ENCODE peak calls at places on chromosomes 6 and 20, in six cellular contexts. T is transverse colon; M is CD4-positive, CD25-positive, alpha-beta regulatory T cell; R is effector memory CD4-positive, alpha-beta T cell; U is thoracic aorta; N is left lung. G is an unnamed sample.

GRCh38 chr20:7723284-7723683 is 217.0 kb downstream of the HAO1 start:
- DNase-seq in N (no peak), R (no peak), U (no peak), M (no peak), T (no peak), G (no peak)

GRCh38 chr6:166752097-166752496 is 125.0 kb upstream of the RPS6KA2 start:
- DNase-seq in N (no peak), R (no peak), M (no peak), U (no peak), T (no peak), G (no peak)

GRCh38 chr6:26421259-26422144 is 18.8 kb upstream of the BTN3A3 start:
- DNase-seq in R (peak; percentile 45), M (peak; percentile 79), U (peak; percentile 29), N (peak; percentile 91), T (peak; percentile 74), G (peak; percentile 80)

GRCh38 chr6:156777866-156778614 is 862 bp downstream of the ARID1B start:
- DNase-seq in U (no peak), M (peak; percentile 73), N (peak; percentile 95), T (peak; percentile 47), R (peak; percentile 50), G (peak; percentile 51)

GRCh38 chr20:17615645-17616479 is 46.0 kb downstream of the DSTN start:
- DNase-seq in U (no peak), T (peak; percentile 10), N (peak; percentile 73), M (no peak), R (no peak), G (peak; percentile 27)

GRCh38 chr6:142737368-142738060 is 207.5 kb downstream of the HIVEP2 start:
- DNase-seq in R (no peak), N (no peak), T (no peak), U (no peak), M (no peak), G (no peak)

GRCh38 chr6:39388526-39389371 is 66.2 kb upstream of the KCNK16 start:
- DNase-seq in N (no peak), M (no peak), T (no peak), U (no peak), R (no peak), G (no peak)

GRCh38 chr20:40416274-40416673 is 272.8 kb downstream of the MAFB start:
- DNase-seq in U (no peak), N (no peak), M (no peak), T (no peak), R (no peak), G (peak; percentile 63)

GRCh38 chr20:44402391-44403193 is 47.1 kb downstream of the HNF4A start:
- DNase-seq in U (no peak), T (peak; percentile 40), N (no peak), M (no peak), R (no peak), G (peak; percentile 68)

GRCh38 chr20:16974855-16975162 is 226.7 kb downstream of the OTOR start:
- DNase-seq in R (no peak), T (no peak), U (no peak), M (no peak), N (peak; percentile 64), G (no peak)

GRCh38 chr20:59657459-59658046 is 53.2 kb downstream of the PHACTR3 start:
- DNase-seq in T (no peak), R (no peak), M (no peak), U (no peak), N (no peak), G (no peak)

GRCh38 chr6:96775727-96776400 is 61.4 kb downstream of the GPR63 start:
- DNase-seq in N (no peak), U (no peak), R (no peak), M (no peak), T (no peak), G (no peak)

GRCh38 chr6:71621918-71622519 is 264.3 kb upstream of the RIMS1 start:
- DNase-seq in M (no peak), T (no peak), R (no peak), N (no peak), U (no peak), G (no peak)

GRCh38 chr20:38604873-38605303 is 3.3 kb downstream of the ARHGAP40 start:
- DNase-seq in R (no peak), M (no peak), T (no peak), N (no peak), U (no peak), G (no peak)

GRCh38 chr20:35344354-35344837 is 52.2 kb upstream of the FAM83C start:
- DNase-seq in T (peak; percentile 65), U (no peak), N (no peak), M (no peak), R (no peak), G (peak; percentile 69)

GRCh38 chr20:17867546-17867945 is 101.0 kb downstream of the SNX5 start:
- DNase-seq in T (no peak), R (no peak), U (no peak), M (no peak), N (no peak), G (no peak)

GRCh38 chr20:58854638-58855471 is 2.3 kb downstream of the GNAS start:
- DNase-seq in M (no peak), T (no peak), U (no peak), N (peak; percentile 55), R (no peak), G (no peak)

GRCh38 chr6:121971886-121972285 is 427.6 kb upstream of the HSF2 start:
- DNase-seq in T (no peak), N (no peak), R (no peak), U (no peak), M (no peak), G (no peak)

GRCh38 chr6:117008618-117009017 is 131.6 kb downstream of the RFX6 start:
- DNase-seq in N (no peak), U (no peak), M (no peak), R (no peak), T (no peak), G (no peak)

GRCh38 chr6:127300411-127300810 is 33.7 kb downstream of the RNF146 start:
- DNase-seq in N (no peak), U (no peak), R (no peak), M (no peak), T (no peak), G (no peak)

GRCh38 chr6:108592371-108593337 is 31.9 kb downstream of the FOXO3 start:
- DNase-seq in U (no peak), T (peak; percentile 70), N (no peak), M (peak; percentile 47), R (peak; percentile 33), G (peak; percentile 40)

GRCh38 chr20:52518735-52519134 is 327.2 kb upstream of the ZFP64 start:
- DNase-seq in R (no peak), M (no peak), N (no peak), U (no peak), T (no peak), G (no peak)

GRCh38 chr6:90098025-90098474 is 198.6 kb downstream of the BACH2 start:
- DNase-seq in M (peak; percentile 68), T (peak; percentile 19), R (no peak), U (peak; percentile 79), N (no peak), G (no peak)

GRCh38 chr6:57173886-57174510 is 1.9 kb downstream of the BAG2 start:
- DNase-seq in R (no peak), M (peak; percentile 13), N (no peak), U (no peak), T (no peak), G (no peak)

GRCh38 chr6:125262026-125263013 is 39.4 kb downstream of the HDDC2 start:
- DNase-seq in R (no peak), T (no peak), U (no peak), M (no peak), N (no peak), G (no peak)

DNA sequence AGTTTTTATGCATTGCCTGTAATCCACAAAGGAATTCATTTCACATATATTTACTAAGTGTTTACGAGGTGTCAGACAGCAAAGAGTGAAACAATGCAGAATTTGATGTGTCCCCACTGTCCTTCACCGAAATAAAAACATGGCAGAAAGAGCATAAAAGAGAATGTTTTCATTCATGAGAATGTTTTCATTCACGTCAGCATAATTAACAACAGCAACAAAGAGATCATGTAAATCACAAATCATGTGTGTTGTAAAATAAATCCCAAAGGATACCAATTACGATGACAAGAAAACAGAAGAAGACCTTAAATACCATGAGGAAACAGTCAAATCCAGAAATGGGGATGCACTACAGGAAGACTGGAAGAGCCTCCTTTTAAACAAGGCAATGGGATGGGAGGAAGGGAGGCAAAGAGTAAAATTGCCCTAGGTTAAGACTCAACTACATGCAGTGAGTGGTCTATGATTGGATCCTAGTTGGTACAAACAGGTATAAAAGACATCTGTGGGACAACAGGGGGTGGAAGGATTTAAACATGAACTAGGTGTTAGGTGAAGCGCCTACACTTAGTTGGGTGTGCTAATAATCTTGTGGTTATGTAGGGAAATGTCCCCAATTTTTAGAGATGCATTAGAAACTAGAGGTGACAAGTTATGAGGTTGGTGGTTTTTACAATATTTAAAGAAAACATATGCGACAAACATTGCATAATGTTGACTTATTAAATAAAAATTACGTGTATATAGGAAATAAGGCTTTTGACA is 1.5 kb downstream of the ZSCAN31 start:
- DNase-seq in N (no peak), M (no peak), R (no peak), U (no peak), T (no peak), G (no peak)
- H3K4me3 ChIP-seq in N (peak overlapping the region; percentile 62), M (no peak overlapping the region), R (no peak overlapping the region), U (peak overlapping the region; percentile 80), T (peak overlapping the region; percentile 76), G (no peak overlapping the region)

GRCh38 chr6:164911151-164911550 is 398.3 kb downstream of the C6orf118 start:
- DNase-seq in N (no peak), M (no peak), T (no peak), U (no peak), R (no peak), G (no peak)
- H3K36me3 ChIP-seq in N (no peaks in the 10 kb centered on the region), M (no peaks in the 10 kb centered on the region), T (no peaks in the 10 kb centered on the region), U (no peaks in the 10 kb centered on the region), R (no peaks in the 10 kb centered on the region), G (no peaks in the 10 kb centered on the region)

GRCh38 chr6:132228894-132229293 is 172.4 kb downstream of the MOXD1 start:
- DNase-seq in M (no peak), U (no peak), N (no peak), R (no peak), T (no peak), G (no peak)

GRCh38 chr6:132235596-132236280 is 165.5 kb downstream of the MOXD1 start:
- DNase-seq in T (no peak), U (no peak), M (no peak), R (no peak), N (no peak), G (no peak)

GRCh38 chr6:132234356-132234755 is 166.9 kb downstream of the MOXD1 start:
- DNase-seq in N (no peak), R (no peak), T (no peak), M (no peak), U (no peak), G (no peak)

GRCh38 chr6:132227937-132228336 is 173.3 kb downstream of the MOXD1 start:
- DNase-seq in N (no peak), U (no peak), T (no peak), M (no peak), R (no peak), G (no peak)

DNA sequence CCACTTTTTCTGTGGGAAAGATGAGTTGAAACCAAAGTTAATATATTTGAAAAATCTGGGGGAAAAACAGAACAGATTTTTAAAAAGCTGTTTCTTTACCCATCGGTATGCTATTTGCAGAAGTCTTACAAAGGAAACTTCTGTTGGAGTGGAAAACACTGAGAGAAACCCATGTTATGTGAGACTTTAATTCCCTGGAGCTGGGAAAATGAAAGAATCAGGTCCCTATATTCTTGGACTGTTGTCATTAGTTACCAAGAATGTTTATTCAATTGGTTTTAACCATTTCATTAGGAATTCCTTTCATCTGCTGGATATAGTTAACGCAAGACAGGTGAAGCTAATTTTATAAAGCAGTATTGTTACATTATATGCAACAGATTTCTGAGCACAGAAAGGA is 170.2 kb downstream of the MOXD1 start:
- DNase-seq in T (no peak), N (no peak), R (no peak), M (no peak), U (no peak), G (no peak)
- H3K4me3 ChIP-seq in T (no peak overlapping the region), N (no peak overlapping the region), R (no peak overlapping the region), M (no peak overlapping the region), U (no peak overlapping the region), G (no peak overlapping the region)

GRCh38 chr20:49078310-49078709 is 32.2 kb downstream of the CSE1L start:
- DNase-seq in T (no peak), N (no peak), U (no peak), R (no peak), M (no peak), G (no peak)
- H3K36me3 ChIP-seq in T (peaks cover 63% of the 10 kb centered on the region), N (no peaks in the 10 kb centered on the region), U (peaks cover 36% of the 10 kb centered on the region), R (peaks cover 75% of the 10 kb centered on the region), M (peaks cover 87% of the 10 kb centered on the region), G (peaks cover 15% of the 10 kb centered on the region)

G was measured in colonic mucosa.